ENCODE peak calls at places on chromosomes 13 and 19, in four cellular contexts. R is fibroblast of lung; I is CD4-positive, alpha-beta T cell; E is activated CD4-positive, alpha-beta T cell treated with anti-CD3 and anti-CD28 coated beads for 36 hours. S is an unnamed sample.

GRCh38 chr19:14090509-14091085 is at the start of gene SAMD1:
- DNase-seq in R (peak; percentile 94), I (peak; percentile 86), E (peak; percentile 92), S (peak; percentile 82)

GRCh38 chr19:5237190-5237780 is 103.3 kb downstream of the PTPRS start:
- DNase-seq in R (no peak), I (no peak), E (no peak), S (no peak)

GRCh38 chr19:55681131-55682087 is 6.4 kb downstream of the EPN1 start:
- DNase-seq in R (peak; percentile 26), I (no peak), E (no peak), S (no peak)

GRCh38 chr19:48858984-48859710 is 9.3 kb downstream of the PLEKHA4 start:
- DNase-seq in R (no peak), I (peak; percentile 81), E (peak; percentile 92), S (peak; percentile 73)

GRCh38 chr13:95123726-95124125 is 177.5 kb downstream of the ABCC4 start:
- DNase-seq in R (no peak), I (no peak), E (no peak), S (no peak)

GRCh38 chr19:35332817-35333216 is 3.8 kb downstream of the CD22 start:
- DNase-seq in R (no peak), I (peak; percentile 43), E (peak; percentile 75), S (no peak)

GRCh38 chr13:23615677-23616076 is 45.5 kb downstream of the TNFRSF19 start:
- DNase-seq in R (no peak), I (no peak), E (no peak), S (no peak)

GRCh38 chr19:13784731-13785452 is 10.4 kb upstream of the ZSWIM4 start:
- DNase-seq in R (peak; percentile 70), I (peak; percentile 79), E (peak; percentile 88), S (peak; percentile 56)

GRCh38 chr19:33887891-33888290 is 91.2 kb downstream of the KCTD15 start:
- DNase-seq in R (no peak), I (no peak), E (no peak), S (no peak)

GRCh38 chr13:111245781-111246384 is 74.6 kb upstream of the TEX29 start:
- DNase-seq in R (peak; percentile 95), I (no peak), E (no peak), S (no peak)

GRCh38 chr19:41911889-41912731 is 16.1 kb downstream of the ERFL start:
- DNase-seq in R (no peak), I (no peak), E (no peak), S (no peak)

GRCh38 chr13:33872005-33872351 is 54.0 kb downstream of the RFC3 start:
- DNase-seq in R (no peak), I (no peak), E (no peak), S (no peak)

GRCh38 chr13:94309576-94309975 is 169.9 kb downstream of the DCT start:
- DNase-seq in R (no peak), I (no peak), E (no peak), S (no peak)

GRCh38 chr19:50817941-50818858 is 5.4 kb downstream of the KLK1 start:
- DNase-seq in R (no peak), I (peak; percentile 40), E (peak; percentile 82), S (no peak)

GRCh38 chr19:46919324-46919723 is 58.5 kb downstream of the ARHGAP35 start:
- DNase-seq in R (peak; percentile 31), I (no peak), E (peak; percentile 60), S (no peak)

GRCh38 chr13:94020833-94021232 is 458.6 kb downstream of the DCT start:
- DNase-seq in R (peak; percentile 62), I (no peak), E (no peak), S (no peak)

GRCh38 chr13:49587311-49587847 is 2.0 kb upstream of the RCBTB1 start:
- DNase-seq in R (peak; percentile 30), I (no peak), E (no peak), S (no peak)

GRCh38 chr13:76954568-76954967 is 6.3 kb downstream of the ACOD1 start:
- DNase-seq in R (no peak), I (no peak), E (no peak), S (no peak)

GRCh38 chr13:99354371-99354951 is 47.3 kb upstream of the GPR183 start:
- DNase-seq in R (no peak), I (no peak), E (peak; percentile 54), S (no peak)

GRCh38 chr19:48842744-48843162 is 6.5 kb upstream of the HSD17B14 start:
- DNase-seq in R (peak; percentile 64), I (peak; percentile 39), E (peak; percentile 62), S (peak; percentile 37)

GRCh38 chr13:50459046-50459445 is 384.4 kb downstream of the DLEU7 start:
- DNase-seq in R (no peak), I (no peak), E (no peak), S (no peak)

GRCh38 chr13:99878921-99879610 is 92.5 kb downstream of the ZIC5 start:
- DNase-seq in R (no peak), I (no peak), E (no peak), S (no peak)

GRCh38 chr13:20451397-20451796 is 74.3 kb downstream of the CRYL1 start:
- DNase-seq in R (no peak), I (no peak), E (no peak), S (no peak)

GRCh38 chr19:872266-872951 is 12.9 kb downstream of the CFD start:
- DNase-seq in R (peak; percentile 75), I (peak; percentile 80), E (peak; percentile 88), S (peak; percentile 78)

GRCh38 chr19:10454267-10454666 is 33.9 kb downstream of the PDE4A start:
- DNase-seq in R (no peak), I (no peak), E (no peak), S (no peak)

GRCh38 chr13:48110132-48110868 is 15.4 kb upstream of the MED4 start:
- DNase-seq in R (no peak), I (no peak), E (no peak), S (no peak)

S was measured in T follicular helper cell.